ENCODE peak calls at places on chromosome 18, in four cellular contexts. G is HepG2, T is K562, W is A549. Z is an unnamed sample.

GRCh38 chr18:73962251-73962650 is 185.4 kb downstream of the FBXO15 start:
- DNase-seq in G (no peak), T (no peak), W (no peak), Z (no peak)

GRCh38 chr18:26540041-26540628 is 8.2 kb downstream of the KCTD1 start:
- DNase-seq in G (no peak), T (no peak), W (no peak), Z (no peak)

GRCh38 chr18:46712406-46712805 is 44.4 kb downstream of the ST8SIA5 start:
- DNase-seq in G (no peak), T (no peak), W (no peak), Z (no peak)

GRCh38 chr18:72460210-72460680 is 83.9 kb downstream of the CBLN2 start:
- DNase-seq in G (no peak), T (no peak), W (no peak), Z (no peak)

GRCh38 chr18:54558609-54559585 is 32.1 kb upstream of the DYNAP start:
- DNase-seq in G (peak; percentile 11), T (peak; percentile 23), W (peak; percentile 5), Z (no peak)

GRCh38 chr18:44098551-44099098 is 582.1 kb upstream of the SETBP1 start:
- DNase-seq in G (no peak), T (no peak), W (no peak), Z (peak; percentile 40)

GRCh38 chr18:54881229-54881753 is 53.0 kb downstream of the RAB27B start:
- DNase-seq in G (no peak), T (no peak), W (no peak), Z (no peak)

GRCh38 chr18:371616-371998 is 103.8 kb upstream of the THOC1 start:
- DNase-seq in G (no peak), T (no peak), W (no peak), Z (no peak)

GRCh38 chr18:51655327-51655698 is 457.8 kb upstream of the MEX3C start:
- DNase-seq in G (no peak), T (no peak), W (no peak), Z (no peak)

GRCh38 chr18:80233899-80234298 is 13.4 kb downstream of the PARD6G start:
- DNase-seq in G (no peak), T (no peak), W (no peak), Z (no peak)

GRCh38 chr18:69353023-69353422 is 47.7 kb upstream of the DOK6 start:
- DNase-seq in G (peak; percentile 84), T (no peak), W (no peak), Z (no peak)

GRCh38 chr18:55096261-55097026 is 137.2 kb upstream of the CCDC68 start:
- DNase-seq in G (peak; percentile 7), T (no peak), W (peak; percentile 22), Z (peak; percentile 42)

GRCh38 chr18:47409519-47409918 is 158.1 kb upstream of the SKOR2 start:
- DNase-seq in G (no peak), T (no peak), W (no peak), Z (no peak)

GRCh38 chr18:12599543-12599942 is 58.4 kb downstream of the SPIRE1 start:
- DNase-seq in G (no peak), T (no peak), W (no peak), Z (no peak)

GRCh38 chr18:70288851-70289328 is at the start of gene SOCS6:
- DNase-seq in G (no peak), T (peak; percentile 55), W (no peak), Z (peak; percentile 70)

GRCh38 chr18:53785811-53786210 is 438.7 kb downstream of the MBD2 start:
- DNase-seq in G (no peak), T (no peak), W (no peak), Z (no peak)

GRCh38 chr18:32438173-32438572 is 32.5 kb downstream of the GAREM1 start:
- DNase-seq in G (no peak), T (no peak), W (no peak), Z (no peak)

GRCh38 chr18:8658858-8659485 is 46.4 kb upstream of the MTCL1 start:
- DNase-seq in G (no peak), T (no peak), W (no peak), Z (no peak)

GRCh38 chr18:40984856-40985255 is 970.2 kb upstream of the PIK3C3 start:
- DNase-seq in G (no peak), T (no peak), W (no peak), Z (no peak)

GRCh38 chr18:8084160-8084559 is 517.0 kb downstream of the PTPRM start:
- DNase-seq in G (peak; percentile 28), T (peak; percentile 39), W (peak; percentile 15), Z (peak; percentile 69)

GRCh38 chr18:31616586-31616985 is 24.9 kb downstream of the TTR start:
- DNase-seq in G (no peak), T (no peak), W (no peak), Z (no peak)

GRCh38 chr18:3524706-3525105 is 74.7 kb downstream of the TGIF1 start:
- DNase-seq in G (no peak), T (no peak), W (no peak), Z (no peak)

GRCh38 chr18:8045160-8045885 is 478.2 kb downstream of the PTPRM start:
- DNase-seq in G (no peak), T (no peak), W (no peak), Z (no peak)

GRCh38 chr18:63730788-63731187 is 28.0 kb downstream of the SERPINB11 start:
- DNase-seq in G (no peak), T (no peak), W (no peak), Z (no peak)
- TF ChIP-seq HMGXB4 in G (no peak), T (no peak), W (no peak), Z (no peak)

GRCh38 chr18:30613467-30613801 is 429.1 kb downstream of the DSC3 start:
- DNase-seq in G (no peak), T (no peak), W (no peak), Z (no peak)
- TF ChIP-seq HMGXB4 in G (no peak), T (no peak), W (no peak), Z (no peak)

GRCh38 chr18:79118797-79119196 is 49.6 kb downstream of the ATP9B start:
- DNase-seq in G (no peak), T (no peak), W (no peak), Z (no peak)

GRCh38 chr18:79121746-79122474 is 52.7 kb downstream of the ATP9B start:
- DNase-seq in G (no peak), T (no peak), W (no peak), Z (no peak)

GRCh38 chr18:79129120-79129519 is 59.9 kb downstream of the ATP9B start:
- DNase-seq in G (no peak), T (no peak), W (no peak), Z (no peak)

DNA sequence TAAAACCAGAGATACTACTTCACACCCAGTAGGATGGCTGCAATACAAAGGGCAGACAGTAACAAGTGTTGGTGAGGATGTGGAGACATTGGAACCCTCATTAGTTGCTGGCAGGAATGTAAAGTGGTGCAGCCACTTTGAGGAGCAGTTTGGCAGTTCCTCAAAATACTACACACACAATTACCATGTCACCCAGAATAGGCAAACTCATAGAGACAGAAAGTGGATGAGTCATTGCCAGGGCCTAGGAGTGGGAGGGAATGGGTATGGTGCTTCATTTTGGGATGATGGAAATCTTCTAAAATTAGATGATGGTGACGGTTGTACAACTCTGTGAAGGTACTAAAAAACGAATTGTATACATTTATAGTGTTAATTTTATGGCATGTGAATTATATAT is 54.8 kb downstream of the ATP9B start:
- DNase-seq in G (no peak), T (no peak), W (no peak), Z (no peak)
- TF ChIP-seq HMGXB4 in G (no peak), T (no peak), W (no peak), Z (no peak)

DNA sequence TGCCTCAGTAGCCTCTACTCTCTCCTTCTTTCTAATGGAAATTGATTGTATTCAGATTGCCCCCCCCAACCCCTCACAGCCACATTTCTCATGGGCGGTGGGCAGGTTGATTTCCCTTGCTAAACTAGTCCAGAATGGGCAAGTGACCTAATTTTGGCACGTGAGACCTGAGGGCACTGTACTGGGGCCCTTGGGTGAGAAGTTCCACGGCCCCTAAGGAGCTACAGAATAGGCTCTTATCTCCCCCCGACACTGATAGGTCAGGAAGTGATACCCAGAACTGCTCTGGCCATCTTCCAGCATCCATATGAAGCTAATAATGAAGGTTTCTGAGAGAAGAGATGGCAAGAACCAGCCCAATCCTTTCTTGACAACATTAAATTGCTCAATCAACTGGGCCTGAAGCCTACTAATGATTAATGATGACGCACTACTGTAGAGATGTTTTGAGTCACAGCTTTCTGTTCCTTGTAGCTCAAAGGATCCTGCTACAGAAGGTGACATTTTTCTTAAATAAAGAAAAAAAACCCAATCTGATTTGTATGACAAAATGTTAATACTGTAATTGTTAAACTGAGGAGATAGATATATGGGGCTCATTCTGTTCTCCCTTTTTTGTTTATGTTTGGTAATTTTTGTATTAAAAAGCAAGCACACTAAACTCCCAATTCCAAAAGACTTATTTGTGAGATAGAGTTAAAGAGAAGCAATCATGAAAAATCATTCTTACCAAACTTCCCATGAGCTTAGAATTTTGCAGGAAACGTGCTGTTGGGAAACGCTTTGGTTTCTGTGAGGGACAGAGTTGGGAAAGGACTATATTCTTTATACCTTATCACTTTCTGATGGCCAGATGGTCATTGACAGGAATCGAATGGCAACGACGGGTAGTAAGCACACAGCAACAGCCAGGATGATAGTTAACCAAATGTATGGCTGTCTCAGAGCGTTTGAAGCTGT is 28.2 kb upstream of the NARS1 start:
- DNase-seq in G (no peak), T (no peak), W (peak; percentile 40), Z (no peak)
- TF ChIP-seq HMGXB4 in G (no peak), T (no peak), W (no peak), Z (no peak)

DNA sequence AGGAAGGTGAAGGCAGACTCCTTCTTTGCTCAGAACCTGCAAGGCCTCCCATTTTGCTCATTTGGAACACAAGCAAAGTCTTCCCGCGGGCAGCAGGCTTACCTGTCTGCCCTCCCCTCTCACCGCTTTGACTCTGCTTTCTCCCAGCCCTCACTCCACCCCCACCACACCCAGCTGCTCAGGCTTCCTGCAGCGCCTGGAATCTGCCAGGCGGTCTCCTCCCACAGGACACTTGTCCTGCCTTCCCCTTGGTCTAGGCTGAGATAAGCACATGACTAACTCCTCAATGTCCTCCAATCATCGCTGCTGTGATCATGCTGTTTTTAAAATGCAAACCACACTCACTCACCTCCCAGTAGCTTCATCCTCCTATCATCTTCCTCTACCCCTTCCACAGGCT is 430.0 kb downstream of the ZNF516 start:
- DNase-seq in G (no peak), T (peak; percentile 6), W (no peak), Z (peak; percentile 80)
- TF ChIP-seq HMGXB4 in G (no peak), T (no peak), W (no peak), Z (no peak)

GRCh38 chr18:45321520-45321919 is 293.8 kb upstream of the SLC14A2 start:
- DNase-seq in G (no peak), T (no peak), W (no peak), Z (no peak)

GRCh38 chr18:45320724-45321123 is 294.6 kb upstream of the SLC14A2 start:
- DNase-seq in G (no peak), T (no peak), W (no peak), Z (no peak)

GRCh38 chr18:45312727-45313126 is 302.5 kb upstream of the SLC14A2 start:
- DNase-seq in G (no peak), T (no peak), W (no peak), Z (peak; percentile 19)

GRCh38 chr18:45316127-45316526 is 299.1 kb upstream of the SLC14A2 start:
- DNase-seq in G (no peak), T (no peak), W (no peak), Z (peak; percentile 35)
- TF ChIP-seq HMGXB4 in G (no peak), T (no peak), W (no peak), Z (no peak)

GRCh38 chr18:63579643-63580042 is 7.5 kb upstream of the SERPINB13 start:
- DNase-seq in G (no peak), T (no peak), W (no peak), Z (no peak)

GRCh38 chr18:63575680-63576079 is 11.5 kb upstream of the SERPINB13 start:
- DNase-seq in G (no peak), T (no peak), W (no peak), Z (no peak)

GRCh38 chr18:63578357-63578958 is 8.7 kb upstream of the SERPINB13 start:
- DNase-seq in G (peak; percentile 23), T (peak; percentile 19), W (no peak), Z (peak; percentile 39)
- TF ChIP-seq HMGXB4 in G (no peak), T (no peak), W (no peak), Z (no peak)

Z was measured in WTC11.